ENCODE peak calls at places on chromosome 19, in six cellular contexts. One of them, this sample, is unnamed.

GRCh38 chr19:13195678-13196077 is 45.5 kb downstream of the IER2 start:
- DNase-seq in breast epithelium: no peak
- DNase-seq in left lung: no peak
- DNase-seq in epithelial cell of esophagus: peak; percentile 39
- DNase-seq in nephron progenitor cell: peak; percentile 56
- DNase-seq in type B pancreatic cell: no peak
- DNase-seq in this sample: no peak

GRCh38 chr19:16208064-16208759 is 10.5 kb downstream of the AP1M1 start:
- DNase-seq in left lung: no peak
- DNase-seq in nephron progenitor cell: no peak
- DNase-seq in epithelial cell of esophagus: no peak
- DNase-seq in breast epithelium: no peak
- DNase-seq in type B pancreatic cell: no peak
- DNase-seq in this sample: no peak

GRCh38 chr19:5684694-5685430 is 4.0 kb downstream of the HSD11B1L start:
- DNase-seq in breast epithelium: no peak
- DNase-seq in type B pancreatic cell: no peak
- DNase-seq in epithelial cell of esophagus: no peak
- DNase-seq in nephron progenitor cell: no peak
- DNase-seq in left lung: no peak
- DNase-seq in this sample: no peak

GRCh38 chr19:17370026-17370587 is 7.0 kb downstream of the PLVAP start:
- DNase-seq in left lung: no peak
- DNase-seq in nephron progenitor cell: no peak
- DNase-seq in epithelial cell of esophagus: no peak
- DNase-seq in type B pancreatic cell: no peak
- DNase-seq in breast epithelium: no peak
- DNase-seq in this sample: no peak

GRCh38 chr19:29690842-29691241 is 24.2 kb downstream of the C19orf12 start:
- DNase-seq in type B pancreatic cell: no peak
- DNase-seq in breast epithelium: no peak
- DNase-seq in epithelial cell of esophagus: peak; percentile 64
- DNase-seq in nephron progenitor cell: no peak
- DNase-seq in left lung: no peak
- DNase-seq in this sample: peak; percentile 40

GRCh38 chr19:55088021-55088451 is 12.4 kb downstream of the EPS8L1 start:
- DNase-seq in breast epithelium: no peak
- DNase-seq in type B pancreatic cell: no peak
- DNase-seq in nephron progenitor cell: no peak
- DNase-seq in epithelial cell of esophagus: no peak
- DNase-seq in left lung: no peak
- DNase-seq in this sample: no peak

GRCh38 chr19:38206006-38206745 is 17.8 kb downstream of the DPF1 start:
- DNase-seq in left lung: no peak
- DNase-seq in type B pancreatic cell: no peak
- DNase-seq in epithelial cell of esophagus: no peak
- DNase-seq in nephron progenitor cell: no peak
- DNase-seq in breast epithelium: no peak
- DNase-seq in this sample: no peak

GRCh38 chr19:16366433-16367268 is 42.0 kb downstream of the KLF2 start:
- DNase-seq in breast epithelium: no peak
- DNase-seq in epithelial cell of esophagus: no peak
- DNase-seq in left lung: peak; percentile 70
- DNase-seq in type B pancreatic cell: no peak
- DNase-seq in nephron progenitor cell: no peak
- DNase-seq in this sample: peak; percentile 55

GRCh38 chr19:45468159-45468651 is 409 bp downstream of the FOSB start:
- DNase-seq in left lung: peak; percentile 80
- DNase-seq in breast epithelium: no peak
- DNase-seq in type B pancreatic cell: no peak
- DNase-seq in epithelial cell of esophagus: peak; percentile 42
- DNase-seq in nephron progenitor cell: peak; percentile 49
- DNase-seq in this sample: peak; percentile 65

GRCh38 chr19:41225238-41226052 is 6.4 kb downstream of the AXL start:
- DNase-seq in breast epithelium: peak; percentile 35
- DNase-seq in type B pancreatic cell: no peak
- DNase-seq in epithelial cell of esophagus: peak; percentile 95
- DNase-seq in nephron progenitor cell: no peak
- DNase-seq in left lung: no peak
- DNase-seq in this sample: peak; percentile 90

GRCh38 chr19:53333071-53333465 is 481 bp upstream of the ZNF845 start:
- DNase-seq in breast epithelium: peak; percentile 34
- DNase-seq in type B pancreatic cell: no peak
- DNase-seq in left lung: peak; percentile 85
- DNase-seq in nephron progenitor cell: peak; percentile 55
- DNase-seq in epithelial cell of esophagus: no peak
- DNase-seq in this sample: peak; percentile 83

GRCh38 chr19:17347361-17347760 is 10.0 kb downstream of the GTPBP3 start:
- DNase-seq in nephron progenitor cell: no peak
- DNase-seq in type B pancreatic cell: no peak
- DNase-seq in epithelial cell of esophagus: no peak
- DNase-seq in left lung: no peak
- DNase-seq in breast epithelium: no peak
- DNase-seq in this sample: peak; percentile 83

GRCh38 chr19:28569132-28570114 is 643.5 kb downstream of the UQCRFS1 start:
- DNase-seq in epithelial cell of esophagus: no peak
- DNase-seq in breast epithelium: no peak
- DNase-seq in left lung: no peak
- DNase-seq in type B pancreatic cell: no peak
- DNase-seq in nephron progenitor cell: peak; percentile 18
- DNase-seq in this sample: no peak

GRCh38 chr19:35309481-35310279 is 17.7 kb downstream of the MAG start:
- DNase-seq in type B pancreatic cell: no peak
- DNase-seq in nephron progenitor cell: peak; percentile 68
- DNase-seq in breast epithelium: peak; percentile 53
- DNase-seq in left lung: peak; percentile 76
- DNase-seq in epithelial cell of esophagus: no peak
- DNase-seq in this sample: no peak

GRCh38 chr19:30367001-30367400 is 5.2 kb upstream of the ZNF536 start:
- DNase-seq in type B pancreatic cell: no peak
- DNase-seq in nephron progenitor cell: no peak
- DNase-seq in left lung: no peak
- DNase-seq in epithelial cell of esophagus: no peak
- DNase-seq in breast epithelium: no peak
- DNase-seq in this sample: no peak

GRCh38 chr19:51501594-51502263 is at the start of gene SIGLEC12:
- DNase-seq in nephron progenitor cell: no peak
- DNase-seq in breast epithelium: no peak
- DNase-seq in left lung: peak; percentile 86
- DNase-seq in type B pancreatic cell: no peak
- DNase-seq in epithelial cell of esophagus: no peak
- DNase-seq in this sample: no peak

GRCh38 chr19:54105796-54106195 is 3.1 kb downstream of the NDUFA3 start:
- DNase-seq in type B pancreatic cell: no peak
- DNase-seq in breast epithelium: no peak
- DNase-seq in nephron progenitor cell: no peak
- DNase-seq in epithelial cell of esophagus: no peak
- DNase-seq in left lung: peak; percentile 36
- DNase-seq in this sample: peak; percentile 10

GRCh38 chr19:4988770-4989251 is 19.9 kb downstream of the KDM4B start:
- DNase-seq in type B pancreatic cell: no peak
- DNase-seq in epithelial cell of esophagus: peak; percentile 18
- DNase-seq in nephron progenitor cell: no peak
- DNase-seq in breast epithelium: no peak
- DNase-seq in left lung: no peak
- DNase-seq in this sample: peak; percentile 84

GRCh38 chr19:1221141-1221903 is 15.7 kb downstream of the STK11 start:
- DNase-seq in type B pancreatic cell: no peak
- DNase-seq in epithelial cell of esophagus: no peak
- DNase-seq in nephron progenitor cell: peak; percentile 67
- DNase-seq in left lung: no peak
- DNase-seq in breast epithelium: no peak
- DNase-seq in this sample: peak; percentile 93

GRCh38 chr19:12194827-12195500 is 32.1 kb downstream of the ZNF136 start:
- DNase-seq in type B pancreatic cell: no peak
- DNase-seq in left lung: peak; percentile 87
- DNase-seq in breast epithelium: peak; percentile 93
- DNase-seq in epithelial cell of esophagus: peak; percentile 80
- DNase-seq in nephron progenitor cell: peak; percentile 12
- DNase-seq in this sample: peak; percentile 81

This sample was measured in aorta.